ENCODE peak calls at places on chromosomes 7 and 10, in four cellular contexts. R is CD8-positive, alpha-beta T cell; J is A549; W is thyroid gland. K is an unnamed sample. For H3K4me1, the result is how much of the 10 kb centered on the place peaks cover.

GRCh38 chr7:46969303-46970130 is 612.4 kb downstream of the TNS3 start:
- DNase-seq in R (no peak), J (no peak), W (no peak), K (peak)

GRCh38 chr10:120422459-120422858 is 34.6 kb upstream of the PLPP4 start:
- DNase-seq in R (no peak), J (no peak), W (no peak), K (no peak)

GRCh38 chr10:9238041-9238440 is 1183.6 kb downstream of the GATA3 start:
- DNase-seq in R (no peak), J (no peak), W (peak), K (no peak)

GRCh38 chr7:30705008-30705407 is 22.8 kb upstream of the CRHR2 start:
- DNase-seq in R (no peak), J (no peak), W (no peak), K (no peak)

GRCh38 chr7:22350466-22351328 is 6.3 kb downstream of the RAPGEF5 start:
- DNase-seq in R (no peak), J (no peak), W (no peak), K (no peak)

GRCh38 chr10:125060851-125061556 is 99.4 kb downstream of the CTBP2 start:
- DNase-seq in R (peak), J (peak), W (peak), K (peak)

GRCh38 chr7:99498546-99498944 is 1.5 kb downstream of the ZNF394 start:
- DNase-seq in R (no peak), J (no peak), W (no peak), K (no peak)

GRCh38 chr10:5685764-5686240 is 1.2 kb downstream of the TASOR2 start:
- DNase-seq in R (no peak), J (no peak), W (no peak), K (no peak)

GRCh38 chr7:24956021-24956420 is 24.0 kb downstream of the OSBPL3 start:
- DNase-seq in R (no peak), J (no peak), W (no peak), K (no peak)

GRCh38 chr10:125043824-125044658 is 102.1 kb downstream of the ZRANB1 start:
- DNase-seq in R (no peak), J (no peak), W (peak), K (no peak)

GRCh38 chr7:1535695-1536094 is 5.2 kb downstream of the MAFK start:
- DNase-seq in R (no peak), J (peak), W (peak), K (no peak)

DNA sequence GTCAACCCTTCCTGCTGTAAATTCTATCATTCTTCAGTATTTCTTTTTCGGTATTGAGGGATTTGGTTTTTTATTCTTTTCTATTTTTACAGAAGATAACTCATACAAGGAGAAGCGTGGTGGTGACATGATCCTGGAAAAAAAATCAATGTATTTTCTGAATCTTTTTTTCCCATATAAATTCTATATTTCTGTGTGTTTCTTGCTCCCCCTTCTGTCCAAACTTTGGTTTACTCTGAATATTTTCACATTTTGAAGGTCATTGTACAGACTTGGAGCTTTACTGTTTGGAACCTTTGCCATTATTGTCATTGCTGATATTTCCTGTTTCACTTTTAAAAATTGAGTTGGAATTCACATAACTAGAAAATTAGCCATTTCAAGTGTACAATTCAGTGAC is 246.3 kb downstream of the REEP3 start:
- DNase-seq in R (no peak), J (peak), W (no peak), K (no peak)
- TF ChIP-seq CTCF in R (no peak), J (peak), W (peak), K (peak)

GRCh38 chr7:158011941-158012340 is 575.7 kb downstream of the PTPRN2 start:
- DNase-seq in R (no peak), J (no peak), W (no peak), K (no peak)
- H3K4me1 ChIP-seq in R (under half), J (under half), W (under half), K (under half)

GRCh38 chr10:16820018-16820417 is 2.8 kb upstream of the RSU1 start:
- DNase-seq in R (no peak), J (no peak), W (no peak), K (no peak)

GRCh38 chr10:16822027-16822426 is 4.8 kb upstream of the RSU1 start:
- DNase-seq in R (no peak), J (no peak), W (no peak), K (no peak)

GRCh38 chr10:16817125-16818019 is at the start of gene RSU1:
- DNase-seq in R (peak), J (peak), W (peak), K (peak)

GRCh38 chr10:16819026-16819425 is 1.8 kb upstream of the RSU1 start:
- DNase-seq in R (no peak), J (no peak), W (no peak), K (no peak)

DNA sequence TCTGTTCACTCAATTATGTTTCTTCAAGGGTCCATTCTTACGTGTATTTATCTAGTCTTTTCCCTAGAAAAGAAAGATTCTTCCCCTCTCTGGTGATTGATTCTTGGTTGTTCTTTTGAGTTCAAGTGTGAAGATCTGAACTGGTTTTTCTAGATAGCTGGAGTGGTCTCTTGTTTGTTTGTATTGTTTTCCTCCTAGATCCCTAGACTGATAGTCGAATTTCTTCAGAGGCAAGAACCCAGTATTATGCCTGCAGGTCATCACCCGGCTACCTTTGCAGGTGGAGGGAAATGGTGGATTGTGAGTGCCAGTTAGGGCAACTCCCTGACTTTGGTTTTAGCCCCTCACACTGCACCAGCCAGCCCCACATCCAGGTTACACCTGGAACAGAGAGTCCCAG is 2.2 kb upstream of the RSU1 start:
- DNase-seq in R (no peak), J (no peak), W (no peak), K (no peak)
- H3K27ac ChIP-seq in R (no peak), J (no peak), W (no peak), K (no peak)

DNA sequence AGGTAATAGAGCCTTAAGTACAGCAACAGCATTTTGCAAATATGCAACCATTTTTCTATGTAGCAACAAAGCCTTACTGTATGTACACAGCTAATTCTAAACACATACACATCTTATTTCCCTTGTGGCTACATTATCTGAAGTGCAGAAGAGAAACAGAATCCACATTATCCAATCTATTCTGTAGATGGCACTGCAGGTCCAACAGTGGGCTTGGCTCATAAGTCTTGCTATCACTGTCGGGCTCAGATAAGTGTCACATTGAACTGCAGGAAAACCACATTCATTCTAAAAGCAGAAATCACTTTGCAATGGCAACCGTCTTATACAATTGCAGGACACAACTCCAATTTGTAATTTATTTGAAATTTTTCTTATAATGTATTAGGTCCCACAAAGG is 109.8 kb upstream of the NOBOX start:
- DNase-seq in R (no peak), J (peak), W (no peak), K (no peak)
- TF ChIP-seq CTCF in R (no peak), J (peak), W (peak), K (peak)

GRCh38 chr10:84254552-84255137 is 9.8 kb downstream of the RGR start:
- DNase-seq in R (no peak), J (no peak), W (no peak), K (no peak)
- H3K4me1 ChIP-seq in R (under half), J (under half), W (under half), K (under half)

GRCh38 chr7:152527610-152528032 is 91.8 kb upstream of the KMT2C start:
- DNase-seq in R (no peak), J (no peak), W (no peak), K (peak)

GRCh38 chr7:152521420-152522337 is 85.9 kb upstream of the KMT2C start:
- DNase-seq in R (no peak), J (peak), W (no peak), K (peak)

GRCh38 chr7:152522551-152522950 is 86.7 kb upstream of the KMT2C start:
- DNase-seq in R (no peak), J (no peak), W (peak), K (no peak)

GRCh38 chr7:152520861-152521302 is 85.1 kb upstream of the KMT2C start:
- DNase-seq in R (no peak), J (no peak), W (no peak), K (no peak)

GRCh38 chr7:152523916-152524315 is 88.1 kb upstream of the KMT2C start:
- DNase-seq in R (no peak), J (no peak), W (no peak), K (no peak)
- H3K27ac ChIP-seq in R (no peak), J (no peak), W (no peak), K (no peak)

GRCh38 chr7:140983802-140984201 is 30.9 kb downstream of the MRPS33 start:
- DNase-seq in R (no peak), J (peak), W (no peak), K (no peak)
- TF ChIP-seq CTCF in R (no peak), J (peak), W (no peak), K (peak)

GRCh38 chr7:55074008-55074499 is 55.2 kb downstream of the EGFR start:
- DNase-seq in R (peak), J (peak), W (no peak), K (peak)
- H3K4me1 ChIP-seq in R (under half), J (half or more), W (under half), K (half or more)

GRCh38 chr10:129411146-129411705 is 55.8 kb upstream of the MGMT start:
- DNase-seq in R (no peak), J (no peak), W (no peak), K (no peak)
- H3K27ac ChIP-seq in R (no peak), J (no peak), W (no peak), K (no peak)

DNA sequence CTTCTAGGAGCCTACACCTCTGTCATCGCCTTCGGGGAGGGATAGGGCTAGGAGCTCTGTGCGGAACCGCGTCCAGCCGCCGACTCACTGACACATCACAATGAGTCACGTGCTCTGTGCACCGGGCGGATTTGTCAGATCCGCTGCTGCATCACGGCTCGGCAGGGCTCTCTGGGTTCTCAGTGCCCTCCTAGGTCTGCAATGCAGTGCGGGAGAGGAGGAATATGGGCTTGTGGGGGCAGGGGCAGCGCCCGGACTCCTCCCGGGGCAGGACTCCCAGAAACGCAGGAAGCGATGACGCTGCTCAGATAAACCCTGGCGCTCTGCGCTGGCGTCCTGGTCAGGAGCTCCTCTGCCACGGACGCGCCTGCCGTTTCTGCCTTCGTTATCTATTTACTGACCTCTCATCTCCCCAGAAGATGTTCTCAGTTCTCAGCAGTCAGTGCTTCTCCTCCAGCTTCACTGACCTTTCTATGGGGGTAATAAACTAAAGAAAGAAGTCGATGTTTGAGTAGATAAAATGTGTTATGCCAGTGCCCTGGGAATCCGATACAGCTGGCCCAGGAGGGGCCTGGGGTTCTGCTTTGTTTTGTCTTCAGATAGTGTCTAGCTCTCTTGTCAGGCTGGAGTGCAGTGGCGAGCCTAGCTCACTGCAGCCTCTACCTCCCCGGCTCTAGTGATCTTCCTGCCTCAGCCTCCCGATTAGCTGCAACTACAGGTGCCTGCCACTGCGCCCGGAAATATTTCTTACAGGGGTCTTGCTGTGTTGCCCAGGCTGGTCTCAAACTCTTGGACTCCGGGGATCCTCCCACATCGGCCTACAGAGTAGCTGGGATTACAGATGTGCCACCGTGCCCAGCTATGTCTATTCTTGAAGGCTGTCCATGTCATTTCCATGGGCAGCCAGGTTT is 22.8 kb upstream of the ITGB1 start:
- DNase-seq in R (peak), J (peak), W (peak), K (peak)
- TF ChIP-seq CTCF in R (no peak), J (no peak), W (no peak), K (no peak)

K was measured in body of pancreas.